ENCODE peak calls at places on chromosomes 13 and 19, in six cellular contexts. Y is colonic mucosa, G is esophagus muscularis mucosa, X is AG09319, M is AG09309, W is endothelial cell. Z is an unnamed sample.

GRCh38 chr19:4980838-4981680 is 12.1 kb downstream of the KDM4B start:
- DNase-seq in Y (no peak), G (no peak), X (no peak), M (no peak), W (no peak), Z (no peak)

GRCh38 chr19:3554254-3555083 is 2.9 kb downstream of the MFSD12 start:
- DNase-seq in Y (no peak), G (no peak), X (no peak), M (no peak), W (no peak), Z (no peak)

GRCh38 chr13:109628251-109628699 is 158.1 kb downstream of the IRS2 start:
- DNase-seq in Y (no peak), G (no peak), X (no peak), M (peak; percentile 52), W (no peak), Z (no peak)

GRCh38 chr19:2064788-2065524 is 13.9 kb upstream of the MKNK2 start:
- DNase-seq in Y (peak; percentile 47), G (no peak), X (no peak), M (no peak), W (no peak), Z (peak; percentile 56)

GRCh38 chr13:32086791-32087441 is 55.3 kb downstream of the FRY start:
- DNase-seq in Y (no peak), G (no peak), X (no peak), M (no peak), W (no peak), Z (no peak)

GRCh38 chr13:32117696-32118095 is 86.1 kb downstream of the FRY start:
- DNase-seq in Y (no peak), G (no peak), X (no peak), M (no peak), W (no peak), Z (no peak)

GRCh38 chr19:17074628-17075034 is 621 bp downstream of the HAUS8 start:
- DNase-seq in Y (no peak), G (no peak), X (no peak), M (no peak), W (no peak), Z (no peak)

GRCh38 chr13:60431108-60431700 is 34.2 kb downstream of the TDRD3 start:
- DNase-seq in Y (no peak), G (no peak), X (peak; percentile 40), M (peak; percentile 37), W (no peak), Z (no peak)

GRCh38 chr13:73293902-73294523 is 235.2 kb downstream of the KLF5 start:
- DNase-seq in Y (peak; percentile 43), G (no peak), X (no peak), M (no peak), W (no peak), Z (no peak)

GRCh38 chr13:109315481-109315880 is 470.9 kb downstream of the IRS2 start:
- DNase-seq in Y (no peak), G (peak; percentile 57), X (no peak), M (no peak), W (no peak), Z (no peak)

GRCh38 chr13:33388254-33388998 is 102.9 kb upstream of the STARD13 start:
- DNase-seq in Y (peak; percentile 34), G (no peak), X (no peak), M (no peak), W (no peak), Z (no peak)

GRCh38 chr13:113383089-113383488 is 19.2 kb upstream of the GRTP1 start:
- DNase-seq in Y (no peak), G (no peak), X (no peak), M (no peak), W (no peak), Z (no peak)

GRCh38 chr13:20359335-20359734 is 127.2 kb upstream of the GJB6 start:
- DNase-seq in Y (no peak), G (no peak), X (peak; percentile 51), M (peak; percentile 91), W (no peak), Z (no peak)

GRCh38 chr13:26759907-26760834 is at the start of gene GPR12:
- DNase-seq in Y (no peak), G (no peak), X (no peak), M (no peak), W (no peak), Z (peak; percentile 26)

GRCh38 chr19:5983367-5983955 is 5.5 kb upstream of the RANBP3 start:
- DNase-seq in Y (no peak), G (no peak), X (no peak), M (no peak), W (no peak), Z (no peak)

GRCh38 chr13:24540236-24541126 is 27.9 kb upstream of the PARP4 start:
- DNase-seq in Y (peak; percentile 22), G (no peak), X (no peak), M (no peak), W (peak; percentile 80), Z (peak; percentile 70)

GRCh38 chr13:41931337-41931736 is 29.6 kb downstream of the VWA8 start:
- DNase-seq in Y (no peak), G (no peak), X (no peak), M (peak; percentile 3), W (no peak), Z (no peak)

GRCh38 chr19:38213911-38214625 is 10.0 kb downstream of the DPF1 start:
- DNase-seq in Y (no peak), G (no peak), X (no peak), M (peak; percentile 40), W (no peak), Z (no peak)

GRCh38 chr19:4859697-4860096 is 7.8 kb downstream of the PLIN3 start:
- DNase-seq in Y (no peak), G (no peak), X (no peak), M (no peak), W (no peak), Z (no peak)

DNA sequence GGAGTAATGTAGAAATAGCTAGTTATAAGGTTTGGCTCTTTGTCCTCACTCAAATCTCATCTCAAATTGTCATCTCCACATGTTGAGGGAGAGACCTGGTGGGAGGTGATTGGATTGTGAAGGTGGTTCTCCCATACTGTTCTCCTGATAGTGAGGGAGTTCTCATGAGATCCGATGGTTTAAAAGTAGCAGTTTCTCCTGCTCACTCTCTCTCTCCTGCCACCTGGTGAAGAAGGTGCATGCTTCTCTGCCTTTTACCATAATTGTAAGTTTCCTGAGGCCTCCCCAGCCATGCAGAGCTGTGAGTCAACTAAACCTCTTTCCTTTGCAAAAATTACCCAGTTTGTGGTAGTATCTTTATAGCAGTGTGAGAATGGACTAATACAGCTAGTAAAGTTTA is 849.4 kb downstream of the DACH1 start:
- DNase-seq in Y (no peak), G (no peak), X (no peak), M (no peak), W (no peak), Z (no peak)
- TF ChIP-seq CTCF in Y (no peak), G (no peak), X (no peak), M (no peak), W (no peak), Z (no peak)

GRCh38 chr19:44517146-44517545 is 12.3 kb downstream of the CEACAM20 start:
- DNase-seq in Y (no peak), G (no peak), X (no peak), M (no peak), W (no peak), Z (no peak)
- TF ChIP-seq CTCF in Y (no peak), G (no peak), X (no peak), M (no peak), W (no peak), Z (no peak)

GRCh38 chr13:44759222-44759721 is 183.1 kb upstream of the TSC22D1 start:
- DNase-seq in Y (peak; percentile 51), G (no peak), X (no peak), M (no peak), W (no peak), Z (no peak)
- TF ChIP-seq CTCF in Y (no peak), G (no peak), X (no peak), M (no peak), W (no peak), Z (no peak)

GRCh38 chr19:13865578-13866462 is 11.1 kb upstream of the NANOS3 start:
- DNase-seq in Y (peak; percentile 39), G (peak; percentile 87), X (no peak), M (no peak), W (no peak), Z (no peak)
- TF ChIP-seq CTCF in Y (no peak), G (no peak), X (no peak), M (no peak), W (no peak), Z (no peak)

GRCh38 chr13:37906880-37907279 is 37.3 kb upstream of the TRPC4 start:
- DNase-seq in Y (no peak), G (no peak), X (no peak), M (no peak), W (no peak), Z (no peak)
- TF ChIP-seq CTCF in Y (no peak), G (no peak), X (no peak), M (no peak), W (no peak), Z (no peak)

GRCh38 chr19:49683814-49684250 is 5.6 kb upstream of the ADM5 start:
- DNase-seq in Y (no peak), G (no peak), X (no peak), M (no peak), W (no peak), Z (no peak)

GRCh38 chr19:49682274-49682673 is 5.2 kb downstream of the PRMT1 start:
- DNase-seq in Y (no peak), G (no peak), X (no peak), M (no peak), W (no peak), Z (no peak)

GRCh38 chr19:49685845-49686332 is 3.5 kb upstream of the ADM5 start:
- DNase-seq in Y (no peak), G (no peak), X (no peak), M (no peak), W (no peak), Z (no peak)

GRCh38 chr19:49684983-49685553 is 4.3 kb upstream of the ADM5 start:
- DNase-seq in Y (no peak), G (no peak), X (no peak), M (no peak), W (no peak), Z (no peak)

GRCh38 chr19:49684251-49684982 is 5.0 kb upstream of the ADM5 start:
- DNase-seq in Y (no peak), G (no peak), X (no peak), M (no peak), W (no peak), Z (peak; percentile 60)
- TF ChIP-seq CTCF in Y (peak; percentile 55), G (peak; percentile 43), X (peak; percentile 47), M (peak; percentile 50), W (peak; percentile 31), Z (peak; percentile 43)

GRCh38 chr19:10471909-10472308 is 31.2 kb downstream of the KEAP1 start:
- DNase-seq in Y (no peak), G (no peak), X (no peak), M (no peak), W (no peak), Z (no peak)
- TF ChIP-seq CTCF in Y (peak; percentile 33), G (peak; percentile 20), X (peak; percentile 28), M (peak; percentile 44), W (no peak), Z (peak; percentile 39)

GRCh38 chr19:18488403-18488723 is 33.5 kb downstream of the ELL start:
- DNase-seq in Y (no peak), G (no peak), X (no peak), M (no peak), W (no peak), Z (no peak)
- TF ChIP-seq CTCF in Y (peak; percentile 17), G (peak; percentile 21), X (peak; percentile 26), M (no peak), W (peak; percentile 13), Z (peak; percentile 26)

GRCh38 chr13:80334582-80335260 is 6.2 kb downstream of the SPRY2 start:
- DNase-seq in Y (no peak), G (no peak), X (no peak), M (no peak), W (no peak), Z (no peak)
- TF ChIP-seq CTCF in Y (no peak), G (no peak), X (no peak), M (no peak), W (no peak), Z (peak; percentile 13)

Z was measured in glutamatergic neuron.